ENCODE peak calls at places on chromosomes 13 and 19, in five cellular contexts. One of them, this sample, is unnamed.

GRCh38 chr19:37973666-37974065 is 66.7 kb downstream of the SIPA1L3 start:
- DNase-seq in stomach: no peak
- DNase-seq in body of pancreas: no peak
- DNase-seq in GM12878: no peak
- DNase-seq in transverse colon: no peak
- DNase-seq in this sample: no peak

GRCh38 chr13:37342205-37342604 is 236.7 kb upstream of the CSNK1A1L start:
- DNase-seq in GM12878: no peak
- DNase-seq in stomach: no peak
- DNase-seq in body of pancreas: no peak
- DNase-seq in transverse colon: no peak
- DNase-seq in this sample: no peak

GRCh38 chr13:30496147-30496546 is 30.4 kb upstream of the HMGB1 start:
- DNase-seq in body of pancreas: peak; percentile 73
- DNase-seq in stomach: no peak
- DNase-seq in GM12878: no peak
- DNase-seq in transverse colon: no peak
- DNase-seq in this sample: no peak

GRCh38 chr13:81304121-81304659 is 963.3 kb upstream of the SPRY2 start:
- DNase-seq in GM12878: no peak
- DNase-seq in transverse colon: no peak
- DNase-seq in stomach: no peak
- DNase-seq in body of pancreas: no peak
- DNase-seq in this sample: no peak

GRCh38 chr19:17538684-17539287 is 16.7 kb upstream of the COLGALT1 start:
- DNase-seq in body of pancreas: no peak
- DNase-seq in stomach: no peak
- DNase-seq in transverse colon: no peak
- DNase-seq in GM12878: no peak
- DNase-seq in this sample: no peak

GRCh38 chr13:71964491-71965108 is 97.6 kb upstream of the DACH1 start:
- DNase-seq in transverse colon: no peak
- DNase-seq in stomach: no peak
- DNase-seq in body of pancreas: no peak
- DNase-seq in GM12878: no peak
- DNase-seq in this sample: no peak

GRCh38 chr13:99419591-99420243 is 81.6 kb upstream of the TM9SF2 start:
- DNase-seq in stomach: peak; percentile 20
- DNase-seq in GM12878: no peak
- DNase-seq in transverse colon: no peak
- DNase-seq in body of pancreas: no peak
- DNase-seq in this sample: no peak

GRCh38 chr13:46535002-46535401 is 18.0 kb upstream of the LRCH1 start:
- DNase-seq in GM12878: no peak
- DNase-seq in stomach: no peak
- DNase-seq in body of pancreas: no peak
- DNase-seq in transverse colon: no peak
- DNase-seq in this sample: no peak

GRCh38 chr19:50418186-50419021 is at the start of gene SPIB:
- DNase-seq in GM12878: no peak
- DNase-seq in body of pancreas: no peak
- DNase-seq in transverse colon: no peak
- DNase-seq in stomach: no peak
- DNase-seq in this sample: no peak

GRCh38 chr13:104253063-104253680 is 1187.0 kb upstream of the SLC10A2 start:
- DNase-seq in transverse colon: no peak
- DNase-seq in body of pancreas: no peak
- DNase-seq in stomach: no peak
- DNase-seq in GM12878: no peak
- DNase-seq in this sample: no peak

GRCh38 chr13:106033634-106034033 is 501.8 kb downstream of the EFNB2 start:
- DNase-seq in body of pancreas: peak; percentile 21
- DNase-seq in transverse colon: no peak
- DNase-seq in stomach: no peak
- DNase-seq in GM12878: no peak
- DNase-seq in this sample: no peak

GRCh38 chr19:16791942-16792341 is 37.3 kb upstream of the SIN3B start:
- DNase-seq in body of pancreas: no peak
- DNase-seq in stomach: no peak
- DNase-seq in GM12878: no peak
- DNase-seq in transverse colon: no peak
- DNase-seq in this sample: no peak

GRCh38 chr13:22703601-22704209 is 477.1 kb upstream of the SGCG start:
- DNase-seq in transverse colon: no peak
- DNase-seq in body of pancreas: no peak
- DNase-seq in GM12878: no peak
- DNase-seq in stomach: no peak
- DNase-seq in this sample: no peak

GRCh38 chr13:44523176-44524017 is 52.7 kb downstream of the TSC22D1 start:
- DNase-seq in body of pancreas: peak; percentile 17
- DNase-seq in stomach: no peak
- DNase-seq in transverse colon: no peak
- DNase-seq in GM12878: peak; percentile 7
- DNase-seq in this sample: no peak

GRCh38 chr13:103002279-103002678 is 63.9 kb downstream of the SLC10A2 start:
- DNase-seq in body of pancreas: no peak
- DNase-seq in stomach: no peak
- DNase-seq in transverse colon: no peak
- DNase-seq in GM12878: no peak
- DNase-seq in this sample: no peak

GRCh38 chr13:51793570-51794273 is 10.2 kb downstream of the DHRS12 start:
- DNase-seq in body of pancreas: peak; percentile 68
- DNase-seq in transverse colon: no peak
- DNase-seq in GM12878: peak; percentile 70
- DNase-seq in stomach: no peak
- DNase-seq in this sample: no peak

GRCh38 chr13:29849731-29850212 is 645 bp downstream of the UBL3 start:
- DNase-seq in stomach: peak; percentile 72
- DNase-seq in body of pancreas: peak; percentile 79
- DNase-seq in transverse colon: peak; percentile 69
- DNase-seq in GM12878: no peak
- DNase-seq in this sample: peak; percentile 77

GRCh38 chr19:46678110-46678732 is 17.2 kb upstream of the DACT3 start:
- DNase-seq in GM12878: no peak
- DNase-seq in transverse colon: no peak
- DNase-seq in body of pancreas: peak; percentile 19
- DNase-seq in stomach: peak; percentile 31
- DNase-seq in this sample: no peak

GRCh38 chr19:12145348-12145747 is 5.2 kb upstream of the ZNF20 start:
- DNase-seq in stomach: no peak
- DNase-seq in transverse colon: no peak
- DNase-seq in body of pancreas: no peak
- DNase-seq in GM12878: no peak
- DNase-seq in this sample: no peak

GRCh38 chr13:44219808-44220544 is 153.6 kb upstream of the SERP2 start:
- DNase-seq in GM12878: no peak
- DNase-seq in stomach: no peak
- DNase-seq in transverse colon: no peak
- DNase-seq in body of pancreas: no peak
- DNase-seq in this sample: no peak

GRCh38 chr19:54373781-54374266 is 9.1 kb upstream of the LAIR1 start:
- DNase-seq in transverse colon: no peak
- DNase-seq in stomach: no peak
- DNase-seq in body of pancreas: no peak
- DNase-seq in GM12878: no peak
- DNase-seq in this sample: no peak

GRCh38 chr19:54364775-54365257 is at the start of gene LAIR1:
- DNase-seq in stomach: peak; percentile 31
- DNase-seq in transverse colon: peak; percentile 51
- DNase-seq in body of pancreas: no peak
- DNase-seq in GM12878: no peak
- DNase-seq in this sample: peak; percentile 52

GRCh38 chr19:54366811-54367210 is 2.1 kb upstream of the LAIR1 start:
- DNase-seq in stomach: no peak
- DNase-seq in transverse colon: no peak
- DNase-seq in body of pancreas: no peak
- DNase-seq in GM12878: no peak
- DNase-seq in this sample: no peak

DNA sequence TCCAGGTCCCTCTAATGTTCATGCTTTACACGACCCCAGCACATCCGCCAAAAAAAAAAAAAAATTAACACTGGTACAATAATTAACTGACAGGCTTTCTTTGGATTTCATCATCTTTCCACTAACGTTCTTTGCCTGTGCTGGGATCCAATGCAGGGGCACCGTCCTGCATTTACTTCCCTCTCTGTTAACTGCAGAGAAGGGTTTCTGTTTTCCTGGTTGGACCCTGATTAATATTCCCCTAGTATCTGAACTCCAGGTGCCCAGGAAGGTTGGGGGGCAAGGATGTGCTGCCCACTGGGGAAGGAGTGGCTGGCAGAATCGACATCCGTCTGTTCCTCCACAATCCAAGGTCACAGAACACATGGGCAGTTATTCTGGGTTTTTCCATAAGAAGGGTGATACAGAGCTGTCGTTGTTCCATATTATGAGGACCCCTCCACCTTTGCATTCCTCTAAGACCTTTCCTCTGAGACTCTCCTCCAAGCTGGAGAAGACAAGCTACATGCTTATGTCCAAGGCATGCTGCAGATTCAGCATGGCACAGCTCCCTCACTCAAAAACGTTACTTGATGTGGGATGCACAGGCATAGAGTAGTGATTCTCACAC is 4.5 kb upstream of the LAIR1 start:
- DNase-seq in stomach: no peak
- DNase-seq in transverse colon: no peak
- DNase-seq in GM12878: no peak
- DNase-seq in body of pancreas: no peak
- DNase-seq in this sample: no peak
- TF ChIP-seq POLR2A in stomach: no peak
- TF ChIP-seq POLR2A in transverse colon: no peak
- TF ChIP-seq POLR2A in GM12878: no peak
- TF ChIP-seq POLR2A in body of pancreas: no peak
- TF ChIP-seq POLR2A in this sample: no peak

DNA sequence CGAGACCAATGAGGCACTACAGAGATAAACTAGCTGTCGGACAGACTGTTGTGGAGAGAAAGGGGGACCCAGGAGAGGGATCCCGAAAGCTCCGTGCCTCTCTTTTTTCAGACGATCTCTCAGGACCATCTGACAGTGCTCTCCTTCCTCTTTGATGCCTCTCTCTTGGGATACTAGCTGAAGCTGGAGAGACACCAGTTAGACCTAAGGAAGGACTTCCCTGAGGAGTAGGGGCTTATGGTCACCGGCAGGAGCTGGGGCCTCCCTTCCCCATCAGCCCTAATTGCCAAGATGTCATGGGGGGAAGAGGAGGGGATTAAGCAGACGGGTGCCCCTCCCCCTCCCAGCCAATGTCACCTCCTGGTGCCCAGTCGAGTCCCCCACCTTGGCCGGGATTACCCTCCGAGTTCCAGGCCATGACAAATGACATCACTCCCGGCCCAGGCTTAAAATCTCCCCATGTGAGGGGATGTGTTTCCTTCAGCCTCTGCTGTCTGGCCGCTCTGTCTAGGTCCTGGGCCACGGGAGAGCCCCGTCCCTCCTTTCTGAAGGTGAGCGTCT is at the start of gene CRX:
- DNase-seq in body of pancreas: no peak
- DNase-seq in GM12878: no peak
- DNase-seq in stomach: no peak
- DNase-seq in transverse colon: no peak
- DNase-seq in this sample: no peak
- H3K9me3 ChIP-seq in body of pancreas: no peaks in the 10 kb centered on the region
- H3K9me3 ChIP-seq in GM12878: no peaks in the 10 kb centered on the region
- H3K9me3 ChIP-seq in stomach: no peaks in the 10 kb centered on the region
- H3K9me3 ChIP-seq in transverse colon: no peaks in the 10 kb centered on the region
- H3K9me3 ChIP-seq in this sample: no peaks in the 10 kb centered on the region

DNA sequence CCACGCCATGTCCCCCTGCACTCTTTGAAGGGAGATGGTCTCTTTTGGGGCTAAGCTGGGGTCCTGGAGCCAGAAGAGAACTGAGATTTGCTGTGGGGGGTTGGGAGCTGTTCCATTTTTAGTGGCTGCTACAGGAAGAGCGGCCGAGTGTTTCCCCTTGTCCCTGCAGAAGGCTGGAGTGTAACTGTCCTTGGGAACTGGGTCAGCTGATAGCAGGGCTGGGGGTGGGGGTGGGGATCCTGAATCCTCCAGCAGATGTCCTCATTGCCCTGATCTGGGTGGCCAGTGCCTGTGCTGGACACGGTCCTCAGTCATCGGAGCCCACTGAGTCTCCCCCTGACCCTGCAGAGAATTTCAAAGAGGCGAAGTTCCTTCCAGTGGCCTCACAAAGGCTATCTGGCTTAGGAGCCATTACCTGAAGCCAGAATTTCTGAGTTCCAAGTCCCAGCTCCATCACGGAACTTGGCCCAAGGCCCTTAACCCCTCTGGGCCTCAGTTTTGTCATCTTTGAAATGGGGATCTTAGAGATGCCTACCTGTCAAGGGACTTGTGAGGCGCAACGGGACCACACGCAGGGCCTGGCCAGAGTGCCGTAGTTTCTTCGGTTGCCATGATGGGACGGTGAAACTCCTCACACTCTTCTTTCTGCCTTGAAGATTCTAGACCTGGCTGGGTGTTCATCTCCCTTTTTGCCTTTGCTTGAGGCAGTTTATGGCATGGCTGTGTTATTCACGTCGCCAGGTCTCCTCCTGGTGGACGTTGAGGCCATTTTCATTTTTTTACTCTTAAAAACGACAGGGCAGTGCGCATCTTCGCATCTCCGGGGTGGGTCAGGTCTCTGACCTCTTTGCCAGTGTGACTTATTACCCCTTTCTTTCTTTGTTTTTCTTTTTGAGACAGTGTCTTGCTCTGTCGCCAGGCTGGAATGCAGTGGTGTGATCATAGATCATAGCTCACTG is 51.9 kb downstream of the DNM2 start:
- DNase-seq in stomach: peak; percentile 36
- DNase-seq in transverse colon: peak; percentile 31
- DNase-seq in body of pancreas: peak; percentile 83
- DNase-seq in GM12878: no peak
- DNase-seq in this sample: peak; percentile 84
- TF ChIP-seq POLR2A in stomach: no peak
- TF ChIP-seq POLR2A in transverse colon: no peak
- TF ChIP-seq POLR2A in body of pancreas: no peak
- TF ChIP-seq POLR2A in GM12878: no peak
- TF ChIP-seq POLR2A in this sample: no peak

GRCh38 chr19:56423985-56424353 is 19.8 kb downstream of the ZNF583 start:
- DNase-seq in body of pancreas: no peak
- DNase-seq in stomach: no peak
- DNase-seq in GM12878: no peak
- DNase-seq in transverse colon: no peak
- DNase-seq in this sample: no peak
- H3K9me3 ChIP-seq in body of pancreas: peaks cover 66% of the 10 kb centered on the region
- H3K9me3 ChIP-seq in stomach: peaks cover 100% of the 10 kb centered on the region
- H3K9me3 ChIP-seq in GM12878: peaks cover 20% of the 10 kb centered on the region
- H3K9me3 ChIP-seq in transverse colon: peaks cover 100% of the 10 kb centered on the region
- H3K9me3 ChIP-seq in this sample: peaks cover 76% of the 10 kb centered on the region